ENCODE peak calls at places on chromosomes 13 and 19, in six cellular contexts. One of them, this sample, is unnamed. For H3K36me3 and H4K20me1, the result is how much of the 10 kb centered on the place peaks cover.

GRCh38 chr19:30061557-30062330 is 119.7 kb downstream of the URI1 start:
- DNase-seq in PC-3: no peak
- DNase-seq in SK-N-SH: peak
- DNase-seq in fibroblast of lung: no peak
- DNase-seq in hepatocyte: no peak
- DNase-seq in OCI-LY7: no peak
- DNase-seq in this sample: no peak

GRCh38 chr19:42394751-42395150 is 4.7 kb upstream of the CNFN start:
- DNase-seq in PC-3: no peak
- DNase-seq in SK-N-SH: no peak
- DNase-seq in fibroblast of lung: no peak
- DNase-seq in hepatocyte: no peak
- DNase-seq in OCI-LY7: no peak
- DNase-seq in this sample: no peak

GRCh38 chr13:37026778-37027177 is 26.2 kb downstream of the EXOSC8 start:
- DNase-seq in PC-3: peak
- DNase-seq in SK-N-SH: no peak
- DNase-seq in fibroblast of lung: no peak
- DNase-seq in hepatocyte: no peak
- DNase-seq in OCI-LY7: no peak
- DNase-seq in this sample: no peak

GRCh38 chr19:16470911-16471811 is 609 bp downstream of the EPS15L1 start:
- DNase-seq in PC-3: peak
- DNase-seq in SK-N-SH: no peak
- DNase-seq in fibroblast of lung: peak
- DNase-seq in hepatocyte: peak
- DNase-seq in OCI-LY7: peak
- DNase-seq in this sample: peak

GRCh38 chr19:28130066-28130511 is 1082.9 kb downstream of the UQCRFS1 start:
- DNase-seq in PC-3: no peak
- DNase-seq in SK-N-SH: no peak
- DNase-seq in fibroblast of lung: no peak
- DNase-seq in hepatocyte: peak
- DNase-seq in OCI-LY7: no peak
- DNase-seq in this sample: no peak

GRCh38 chr13:71864094-71864980 is 2.7 kb downstream of the DACH1 start:
- DNase-seq in PC-3: no peak
- DNase-seq in SK-N-SH: peak
- DNase-seq in fibroblast of lung: peak
- DNase-seq in hepatocyte: peak
- DNase-seq in OCI-LY7: no peak
- DNase-seq in this sample: no peak

GRCh38 chr13:112885782-112886268 is 83.2 kb upstream of the MCF2L start:
- DNase-seq in PC-3: peak
- DNase-seq in SK-N-SH: peak
- DNase-seq in fibroblast of lung: peak
- DNase-seq in hepatocyte: peak
- DNase-seq in OCI-LY7: no peak
- DNase-seq in this sample: no peak

GRCh38 chr19:46287585-46287984 is 9.3 kb upstream of the HIF3A start:
- DNase-seq in PC-3: no peak
- DNase-seq in SK-N-SH: no peak
- DNase-seq in fibroblast of lung: peak
- DNase-seq in hepatocyte: no peak
- DNase-seq in OCI-LY7: no peak
- DNase-seq in this sample: peak

GRCh38 chr19:6811906-6812305 is 39.4 kb downstream of the VAV1 start:
- DNase-seq in PC-3: peak
- DNase-seq in SK-N-SH: peak
- DNase-seq in fibroblast of lung: peak
- DNase-seq in hepatocyte: peak
- DNase-seq in OCI-LY7: peak
- DNase-seq in this sample: peak

GRCh38 chr19:49808762-49809154 is 4.3 kb downstream of the FUZ start:
- DNase-seq in PC-3: peak
- DNase-seq in SK-N-SH: peak
- DNase-seq in fibroblast of lung: peak
- DNase-seq in hepatocyte: peak
- DNase-seq in OCI-LY7: peak
- DNase-seq in this sample: peak

GRCh38 chr13:109100705-109101104 is 471.3 kb downstream of the MYO16 start:
- DNase-seq in PC-3: peak
- DNase-seq in SK-N-SH: no peak
- DNase-seq in fibroblast of lung: no peak
- DNase-seq in hepatocyte: no peak
- DNase-seq in OCI-LY7: no peak
- DNase-seq in this sample: no peak

GRCh38 chr19:31461814-31462539 is 112.7 kb upstream of the TSHZ3 start:
- DNase-seq in PC-3: no peak
- DNase-seq in SK-N-SH: no peak
- DNase-seq in fibroblast of lung: peak
- DNase-seq in hepatocyte: no peak
- DNase-seq in OCI-LY7: no peak
- DNase-seq in this sample: no peak

GRCh38 chr13:89856512-89856911 is 1491.0 kb upstream of the MIR17HG start:
- DNase-seq in PC-3: no peak
- DNase-seq in SK-N-SH: no peak
- DNase-seq in fibroblast of lung: no peak
- DNase-seq in hepatocyte: no peak
- DNase-seq in OCI-LY7: no peak
- DNase-seq in this sample: no peak

GRCh38 chr19:57546513-57546912 is 13.2 kb downstream of the ZNF550 start:
- DNase-seq in PC-3: no peak
- DNase-seq in SK-N-SH: no peak
- DNase-seq in fibroblast of lung: no peak
- DNase-seq in hepatocyte: no peak
- DNase-seq in OCI-LY7: no peak
- DNase-seq in this sample: no peak
- H3K36me3 ChIP-seq in PC-3: half or more
- H3K36me3 ChIP-seq in SK-N-SH: half or more
- H3K36me3 ChIP-seq in fibroblast of lung: under half
- H3K36me3 ChIP-seq in hepatocyte: under half
- H3K36me3 ChIP-seq in OCI-LY7: half or more
- H3K36me3 ChIP-seq in this sample: half or more

DNA sequence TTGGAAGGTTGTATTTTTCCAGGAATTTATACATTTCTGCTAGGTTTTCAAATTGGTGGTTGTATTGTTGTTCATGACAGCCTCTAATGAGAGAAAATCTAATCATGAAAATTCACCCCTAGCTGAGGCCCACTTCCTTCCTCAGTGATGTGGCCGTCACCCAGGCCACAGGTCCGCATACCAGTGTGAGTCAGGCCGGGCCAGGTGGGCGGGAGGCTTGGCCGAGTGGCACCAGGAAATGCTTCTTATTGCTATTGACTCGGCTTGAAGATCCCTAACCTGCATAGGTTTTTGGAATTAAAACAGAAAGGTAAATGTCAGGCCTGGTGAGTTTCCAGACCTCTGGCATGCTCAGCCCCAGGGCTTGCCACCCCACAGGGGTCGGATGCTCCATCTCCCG is 88.7 kb downstream of the SCGB2B2 start:
- DNase-seq in PC-3: peak
- DNase-seq in SK-N-SH: no peak
- DNase-seq in fibroblast of lung: no peak
- DNase-seq in hepatocyte: no peak
- DNase-seq in OCI-LY7: no peak
- DNase-seq in this sample: no peak
- H3K27ac ChIP-seq in PC-3: no peak
- H3K27ac ChIP-seq in SK-N-SH: no peak
- H3K27ac ChIP-seq in fibroblast of lung: no peak
- H3K27ac ChIP-seq in hepatocyte: no peak
- H3K27ac ChIP-seq in OCI-LY7: no peak
- H3K27ac ChIP-seq in this sample: no peak

GRCh38 chr13:27975579-27976361 is 6.7 kb upstream of the CDX2 start:
- DNase-seq in PC-3: no peak
- DNase-seq in SK-N-SH: peak
- DNase-seq in fibroblast of lung: no peak
- DNase-seq in hepatocyte: no peak
- DNase-seq in OCI-LY7: no peak
- DNase-seq in this sample: no peak
- H4K20me1 ChIP-seq in PC-3: under half
- H4K20me1 ChIP-seq in SK-N-SH: under half
- H4K20me1 ChIP-seq in fibroblast of lung: under half
- H4K20me1 ChIP-seq in hepatocyte: under half
- H4K20me1 ChIP-seq in OCI-LY7: under half
- H4K20me1 ChIP-seq in this sample: under half

DNA sequence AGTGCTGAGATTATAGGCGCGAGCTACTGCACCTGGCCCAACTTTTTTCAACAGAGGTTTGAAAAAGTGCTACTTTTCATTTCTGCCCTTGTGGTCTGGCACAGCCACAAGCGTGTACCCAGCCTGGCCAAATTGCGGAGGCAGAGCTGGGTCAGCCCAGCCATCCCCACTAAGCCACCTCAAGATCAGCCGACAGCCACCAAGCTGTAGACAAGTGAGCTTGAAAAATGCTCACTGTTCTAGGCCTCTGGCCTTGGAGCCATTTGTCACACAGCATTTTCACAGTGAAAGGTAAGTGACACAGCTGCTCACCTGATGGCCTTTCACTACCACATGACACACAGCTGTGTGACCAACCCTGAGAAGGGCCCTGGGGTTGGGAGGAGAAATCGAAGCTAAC is 27.3 kb downstream of the DNMT1 start:
- DNase-seq in PC-3: no peak
- DNase-seq in SK-N-SH: no peak
- DNase-seq in fibroblast of lung: no peak
- DNase-seq in hepatocyte: no peak
- DNase-seq in OCI-LY7: no peak
- DNase-seq in this sample: no peak
- H3K36me3 ChIP-seq in PC-3: half or more
- H3K36me3 ChIP-seq in SK-N-SH: under half
- H3K36me3 ChIP-seq in fibroblast of lung: under half
- H3K36me3 ChIP-seq in hepatocyte: under half
- H3K36me3 ChIP-seq in OCI-LY7: half or more
- H3K36me3 ChIP-seq in this sample: under half

GRCh38 chr19:4375164-4375619 is 25.2 kb downstream of the SH3GL1 start:
- DNase-seq in PC-3: peak
- DNase-seq in SK-N-SH: peak
- DNase-seq in fibroblast of lung: no peak
- DNase-seq in hepatocyte: peak
- DNase-seq in OCI-LY7: no peak
- DNase-seq in this sample: peak

GRCh38 chr19:4374451-4375163 is 25.7 kb downstream of the SH3GL1 start:
- DNase-seq in PC-3: peak
- DNase-seq in SK-N-SH: no peak
- DNase-seq in fibroblast of lung: peak
- DNase-seq in hepatocyte: peak
- DNase-seq in OCI-LY7: no peak
- DNase-seq in this sample: peak

GRCh38 chr19:4376991-4377781 is 23.2 kb downstream of the SH3GL1 start:
- DNase-seq in PC-3: peak
- DNase-seq in SK-N-SH: no peak
- DNase-seq in fibroblast of lung: no peak
- DNase-seq in hepatocyte: no peak
- DNase-seq in OCI-LY7: no peak
- DNase-seq in this sample: peak

GRCh38 chr19:4376245-4376990 is 23.9 kb downstream of the SH3GL1 start:
- DNase-seq in PC-3: peak
- DNase-seq in SK-N-SH: no peak
- DNase-seq in fibroblast of lung: no peak
- DNase-seq in hepatocyte: no peak
- DNase-seq in OCI-LY7: no peak
- DNase-seq in this sample: peak

GRCh38 chr19:4375620-4376228 is 24.6 kb downstream of the SH3GL1 start:
- DNase-seq in PC-3: peak
- DNase-seq in SK-N-SH: peak
- DNase-seq in fibroblast of lung: peak
- DNase-seq in hepatocyte: peak
- DNase-seq in OCI-LY7: peak
- DNase-seq in this sample: no peak
- H3K27ac ChIP-seq in PC-3: peak
- H3K27ac ChIP-seq in SK-N-SH: peak
- H3K27ac ChIP-seq in fibroblast of lung: peak
- H3K27ac ChIP-seq in hepatocyte: peak
- H3K27ac ChIP-seq in OCI-LY7: peak
- H3K27ac ChIP-seq in this sample: peak

DNA sequence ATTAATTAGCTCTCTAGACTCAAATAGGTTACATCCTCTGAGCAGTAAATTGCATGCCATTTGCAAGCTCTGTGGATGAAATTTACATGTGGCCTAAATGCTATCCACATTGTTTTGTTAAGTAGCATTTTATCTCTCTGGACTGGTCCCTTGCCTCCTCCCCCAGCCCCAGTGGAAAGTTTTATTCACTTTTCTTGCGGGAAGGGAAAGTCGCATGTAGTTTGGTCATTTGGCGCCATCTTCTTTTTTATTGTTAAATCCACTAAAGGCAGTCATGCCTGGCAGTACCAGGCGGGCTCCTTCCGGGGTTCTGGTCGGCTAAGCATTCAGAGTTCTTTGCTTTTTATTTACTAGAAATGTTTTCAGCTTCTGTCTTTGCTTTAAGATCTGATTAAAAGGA is 188.7 kb downstream of the TM9SF2 start:
- DNase-seq in PC-3: no peak
- DNase-seq in SK-N-SH: no peak
- DNase-seq in fibroblast of lung: no peak
- DNase-seq in hepatocyte: no peak
- DNase-seq in OCI-LY7: no peak
- DNase-seq in this sample: no peak
- H4K20me1 ChIP-seq in PC-3: under half
- H4K20me1 ChIP-seq in SK-N-SH: under half
- H4K20me1 ChIP-seq in fibroblast of lung: under half
- H4K20me1 ChIP-seq in hepatocyte: under half
- H4K20me1 ChIP-seq in OCI-LY7: under half
- H4K20me1 ChIP-seq in this sample: under half

DNA sequence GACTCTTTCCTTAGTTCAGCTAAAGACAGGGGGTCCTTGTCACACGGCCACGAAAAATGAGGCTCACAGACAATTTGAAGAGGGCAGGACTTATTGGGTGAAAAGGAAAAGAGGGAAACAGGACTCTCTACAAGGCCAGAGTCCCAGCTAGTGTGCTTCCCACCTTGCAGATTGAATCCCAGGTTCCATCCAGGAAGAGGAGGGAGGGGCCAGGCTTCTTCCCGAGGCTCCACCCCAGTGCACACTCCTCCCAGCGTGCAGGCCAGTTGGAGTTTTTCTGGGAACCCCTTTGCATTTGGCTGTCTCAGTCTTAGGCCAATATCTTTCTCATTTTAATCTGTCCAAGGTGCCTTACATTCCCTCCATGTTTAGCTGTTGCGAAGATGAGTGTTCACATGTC is 106.8 kb downstream of the DNAJC3 start:
- DNase-seq in PC-3: no peak
- DNase-seq in SK-N-SH: no peak
- DNase-seq in fibroblast of lung: no peak
- DNase-seq in hepatocyte: no peak
- DNase-seq in OCI-LY7: no peak
- DNase-seq in this sample: no peak
- H3K36me3 ChIP-seq in PC-3: under half
- H3K36me3 ChIP-seq in SK-N-SH: under half
- H3K36me3 ChIP-seq in fibroblast of lung: under half
- H3K36me3 ChIP-seq in hepatocyte: under half
- H3K36me3 ChIP-seq in OCI-LY7: under half
- H3K36me3 ChIP-seq in this sample: under half

DNA sequence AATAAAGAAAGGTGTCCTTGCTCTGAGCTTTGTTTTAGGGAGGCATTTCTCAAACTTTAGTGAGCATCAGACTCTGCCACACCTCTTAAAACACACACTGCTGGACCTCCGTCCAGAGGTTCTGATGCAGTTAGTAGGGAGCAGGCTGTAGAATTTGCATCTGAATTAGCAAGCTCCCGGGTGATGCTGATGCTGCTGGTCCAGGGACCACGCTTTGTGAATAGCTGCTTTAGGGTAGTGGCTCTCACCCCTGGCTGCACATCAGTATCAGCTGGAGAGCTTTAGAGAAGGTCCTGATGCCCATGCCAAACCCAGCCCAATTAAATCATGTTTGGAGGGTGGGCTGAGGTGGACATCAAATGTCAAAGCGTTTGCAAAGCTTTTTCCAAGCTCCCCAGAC is 3.6 kb downstream of the HTR2A start:
- DNase-seq in PC-3: no peak
- DNase-seq in SK-N-SH: no peak
- DNase-seq in fibroblast of lung: no peak
- DNase-seq in hepatocyte: no peak
- DNase-seq in OCI-LY7: no peak
- DNase-seq in this sample: no peak
- H3K27ac ChIP-seq in PC-3: no peak
- H3K27ac ChIP-seq in SK-N-SH: no peak
- H3K27ac ChIP-seq in fibroblast of lung: no peak
- H3K27ac ChIP-seq in hepatocyte: no peak
- H3K27ac ChIP-seq in OCI-LY7: no peak
- H3K27ac ChIP-seq in this sample: no peak

This sample was measured in PC-9.